ENCODE peak calls at places on chromosome 21, in nine cellular contexts. X, P, Z, Q, Y, U, A, R and E are unnamed samples.

GRCh38 chr21:37582613-37583012 is 216.0 kb downstream of the DYRK1A start:
- DNase-seq in X (no peak), P (no peak), Z (peak; percentile 43), Q (no peak), Y (no peak), U (peak; percentile 15), A (peak; percentile 56), R (no peak), E (no peak)

GRCh38 chr21:33201945-33202344 is 27.8 kb upstream of the IFNAR2 start:
- DNase-seq in X (no peak), P (no peak), Z (no peak), Q (no peak), Y (no peak), U (no peak), A (no peak), R (no peak), E (no peak)

GRCh38 chr21:46605759-46606426 is 1.0 kb upstream of the S100B start:
- DNase-seq in X (no peak), P (no peak), Z (no peak), Q (no peak), Y (peak; percentile 74), U (no peak), A (no peak), R (peak; percentile 55), E (no peak)

GRCh38 chr21:31117046-31117916 is 79.0 kb upstream of the KRTAP19-8 start:
- DNase-seq in X (no peak), P (no peak), Z (peak; percentile 21), Q (no peak), Y (no peak), U (no peak), A (no peak), R (no peak), E (peak; percentile 11)

GRCh38 chr21:26795866-26796329 is 49.3 kb downstream of the ADAMTS1 start:
- DNase-seq in X (no peak), P (no peak), Z (peak; percentile 70), Q (peak; percentile 40), Y (no peak), U (no peak), A (peak; percentile 32), R (no peak), E (peak; percentile 49)

GRCh38 chr21:45361033-45361997 is 43.6 kb upstream of the COL18A1 start:
- DNase-seq in X (no peak), P (no peak), Z (no peak), Q (no peak), Y (no peak), U (no peak), A (no peak), R (no peak), E (no peak)

GRCh38 chr21:30033441-30033840 is 93.6 kb upstream of the GRIK1 start:
- DNase-seq in X (no peak), P (no peak), Z (no peak), Q (no peak), Y (no peak), U (no peak), A (no peak), R (no peak), E (no peak)

GRCh38 chr21:32387151-32387550 is 5.7 kb downstream of the URB1 start:
- DNase-seq in X (no peak), P (no peak), Z (no peak), Q (no peak), Y (no peak), U (peak; percentile 66), A (no peak), R (no peak), E (no peak)

GRCh38 chr21:36038701-36039497 is 21.4 kb downstream of the SETD4 start:
- DNase-seq in X (no peak), P (no peak), Z (no peak), Q (no peak), Y (no peak), U (no peak), A (no peak), R (no peak), E (no peak)

GRCh38 chr21:41501919-41502318 is 6.0 kb downstream of the TMPRSS2 start:
- DNase-seq in X (no peak), P (no peak), Z (no peak), Q (no peak), Y (no peak), U (no peak), A (no peak), R (no peak), E (no peak)

GRCh38 chr21:46110499-46111192 is 12.7 kb downstream of the COL6A2 start:
- DNase-seq in X (no peak), P (peak; percentile 15), Z (no peak), Q (peak; percentile 14), Y (no peak), U (no peak), A (peak; percentile 12), R (peak; percentile 65), E (no peak)

GRCh38 chr21:16841917-16842316 is 670.9 kb upstream of the CXADR start:
- DNase-seq in X (no peak), P (no peak), Z (no peak), Q (no peak), Y (no peak), U (no peak), A (peak; percentile 14), R (no peak), E (no peak)